ENCODE peak calls at places on chromosome 16, in six cellular contexts. Y is tibial nerve, D is testis, U is ovary, Z is transverse colon, L is adrenal gland. S is an unnamed sample.
A peak's percentile ranks its signal among the peaks of the same experiment; 100 is the strongest.

GRCh38 chr16:12763517-12763916 is 40.2 kb downstream of the CPPED1 start:
- DNase-seq in Y (no peak), D (no peak), U (no peak), Z (no peak), L (no peak), S (no peak)

GRCh38 chr16:11576427-11577289 is 10.1 kb downstream of the LITAF start:
- DNase-seq in Y (no peak), D (peak; percentile 25), U (peak; percentile 15), Z (no peak), L (no peak), S (no peak)

GRCh38 chr16:56389554-56389953 is 35.8 kb downstream of the AMFR start:
- DNase-seq in Y (no peak), D (no peak), U (no peak), Z (no peak), L (peak; percentile 66), S (no peak)

GRCh38 chr16:14193316-14193871 is 122.3 kb downstream of the MRTFB start:
- DNase-seq in Y (no peak), D (no peak), U (no peak), Z (peak; percentile 45), L (no peak), S (no peak)

GRCh38 chr16:66521951-66522771 is 27.8 kb downstream of the TK2 start:
- DNase-seq in Y (no peak), D (peak; percentile 36), U (no peak), Z (peak; percentile 84), L (peak; percentile 42), S (no peak)

GRCh38 chr16:72469932-72470331 is 298.0 kb upstream of the PMFBP1 start:
- DNase-seq in Y (no peak), D (no peak), U (no peak), Z (no peak), L (no peak), S (no peak)

GRCh38 chr16:11562411-11562810 is 24.3 kb downstream of the LITAF start:
- DNase-seq in Y (no peak), D (no peak), U (no peak), Z (no peak), L (no peak), S (peak; percentile 42)

GRCh38 chr16:87229230-87230192 is 87.7 kb downstream of the C16orf95 start:
- DNase-seq in Y (no peak), D (no peak), U (no peak), Z (no peak), L (no peak), S (no peak)

GRCh38 chr16:77974883-77975282 is 47.5 kb upstream of the CLEC3A start:
- DNase-seq in Y (no peak), D (peak; percentile 17), U (no peak), Z (no peak), L (no peak), S (no peak)

GRCh38 chr16:12260647-12261262 is 284.2 kb downstream of the SNX29 start:
- DNase-seq in Y (no peak), D (peak; percentile 25), U (peak; percentile 51), Z (no peak), L (no peak), S (no peak)

GRCh38 chr16:19330801-19331484 is 45.4 kb downstream of the CLEC19A start:
- DNase-seq in Y (no peak), D (no peak), U (no peak), Z (no peak), L (peak; percentile 89), S (peak; percentile 48)

GRCh38 chr16:70740919-70741778 is 55.3 kb upstream of the MTSS2 start:
- DNase-seq in Y (no peak), D (no peak), U (no peak), Z (no peak), L (no peak), S (no peak)

GRCh38 chr16:87076950-87077749 is 240.0 kb downstream of the C16orf95 start:
- DNase-seq in Y (no peak), D (no peak), U (no peak), Z (peak; percentile 67), L (peak; percentile 47), S (no peak)

GRCh38 chr16:14559809-14560227 is 70.2 kb downstream of the PARN start:
- DNase-seq in Y (no peak), D (no peak), U (no peak), Z (peak; percentile 50), L (peak; percentile 25), S (peak; percentile 65)

GRCh38 chr16:85975421-85976100 is 76.6 kb downstream of the IRF8 start:
- DNase-seq in Y (no peak), D (no peak), U (no peak), Z (peak; percentile 65), L (no peak), S (no peak)

GRCh38 chr16:85689285-85689949 is 663 bp upstream of the GINS2 start:
- DNase-seq in Y (no peak), D (no peak), U (no peak), Z (no peak), L (no peak), S (peak; percentile 34)

GRCh38 chr16:48408688-48409087 is 23.5 kb upstream of the SIAH1 start:
- DNase-seq in Y (no peak), D (peak; percentile 53), U (peak; percentile 26), Z (peak; percentile 54), L (peak; percentile 52), S (no peak)

GRCh38 chr16:57278494-57278893 is 6.0 kb downstream of the PLLP start:
- DNase-seq in Y (no peak), D (no peak), U (no peak), Z (no peak), L (no peak), S (no peak)

GRCh38 chr16:55660776-55661175 is 5.0 kb downstream of the SLC6A2 start:
- DNase-seq in Y (no peak), D (no peak), U (no peak), Z (no peak), L (no peak), S (no peak)

GRCh38 chr16:74635303-74635702 is 28.4 kb upstream of the GLG1 start:
- DNase-seq in Y (no peak), D (no peak), U (no peak), Z (no peak), L (no peak), S (no peak)

GRCh38 chr16:56732366-56732765 is 2.4 kb downstream of the NUP93 start:
- DNase-seq in Y (no peak), D (no peak), U (no peak), Z (no peak), L (no peak), S (no peak)

GRCh38 chr16:12538667-12539081 is 265.0 kb downstream of the CPPED1 start:
- DNase-seq in Y (no peak), D (no peak), U (no peak), Z (no peak), L (no peak), S (no peak)

GRCh38 chr16:56525154-56525720 is 5.4 kb upstream of the BBS2 start:
- DNase-seq in Y (no peak), D (no peak), U (no peak), Z (no peak), L (no peak), S (no peak)

GRCh38 chr16:26391833-26392232 is 674.9 kb upstream of the C16orf82 start:
- DNase-seq in Y (no peak), D (no peak), U (no peak), Z (no peak), L (no peak), S (no peak)

GRCh38 chr16:20611350-20611902 is 35.3 kb upstream of the ACSM2B start:
- DNase-seq in Y (no peak), D (no peak), U (no peak), Z (no peak), L (peak; percentile 21), S (no peak)

GRCh38 chr16:14289692-14290340 is 218.7 kb downstream of the MRTFB start:
- DNase-seq in Y (no peak), D (peak; percentile 47), U (no peak), Z (no peak), L (no peak), S (no peak)

GRCh38 chr16:12252616-12253015 is 276.1 kb downstream of the SNX29 start:
- DNase-seq in Y (no peak), D (no peak), U (no peak), Z (no peak), L (no peak), S (no peak)

GRCh38 chr16:88390760-88391496 is 8.2 kb downstream of the ZNF469 start:
- DNase-seq in Y (no peak), D (no peak), U (no peak), Z (peak; percentile 19), L (no peak), S (no peak)
- H3K27me3 ChIP-seq in Y (no peaks in the 10 kb centered on the region), D (no peaks in the 10 kb centered on the region), U (no peaks in the 10 kb centered on the region), Z (peaks cover 30% of the 10 kb centered on the region), L (no peaks in the 10 kb centered on the region), S (no peaks in the 10 kb centered on the region)

GRCh38 chr16:2239231-2239675 is 3.0 kb downstream of the DNASE1L2 start:
- DNase-seq in Y (no peak), D (no peak), U (no peak), Z (no peak), L (no peak), S (no peak)
- TF ChIP-seq POLR2A in Y (no peak), D (no peak), U (no peak), Z (no peak), L (no peak), S (no peak)

DNA sequence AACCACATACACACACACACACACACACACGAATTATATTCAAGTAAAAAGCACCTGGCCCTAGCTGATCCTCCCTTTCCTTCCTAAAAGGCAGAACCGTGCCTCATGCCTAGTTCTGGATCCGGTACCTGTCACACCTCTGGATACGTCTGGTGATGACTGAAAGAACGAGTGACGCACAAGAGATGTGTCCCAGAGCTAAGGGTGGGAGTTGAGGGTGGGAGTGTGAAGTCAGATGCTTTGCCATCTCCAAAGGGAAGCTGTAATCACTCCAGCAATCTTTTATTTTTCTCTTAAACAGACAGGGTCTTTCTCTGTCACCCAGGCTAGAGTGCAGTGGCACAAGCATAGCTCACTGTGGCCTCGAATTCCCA is 26.5 kb upstream of the GSG1L start:
- DNase-seq in Y (no peak), D (no peak), U (no peak), Z (no peak), L (no peak), S (no peak)
- H3K27me3 ChIP-seq in Y (no peaks in the 10 kb centered on the region), D (no peaks in the 10 kb centered on the region), U (no peaks in the 10 kb centered on the region), Z (no peaks in the 10 kb centered on the region), L (no peaks in the 10 kb centered on the region), S (no peaks in the 10 kb centered on the region)

GRCh38 chr16:53061701-53062159 is 6.9 kb downstream of the CHD9 start:
- DNase-seq in Y (no peak), D (no peak), U (no peak), Z (peak; percentile 84), L (no peak), S (no peak)
- TF ChIP-seq POLR2A in Y (no peak), D (no peak), U (no peak), Z (no peak), L (no peak), S (no peak)

GRCh38 chr16:54164789-54165173 is 121.8 kb downstream of the IRX3 start:
- DNase-seq in Y (no peak), D (no peak), U (no peak), Z (no peak), L (no peak), S (no peak)
- H3K27me3 ChIP-seq in Y (no peaks in the 10 kb centered on the region), D (no peaks in the 10 kb centered on the region), U (no peaks in the 10 kb centered on the region), Z (peaks cover 4% of the 10 kb centered on the region), L (no peaks in the 10 kb centered on the region), S (no peaks in the 10 kb centered on the region)

GRCh38 chr16:58628845-58629680 is 563 bp downstream of the CNOT1 start:
- DNase-seq in Y (peak; percentile 23), D (peak; percentile 79), U (peak; percentile 51), Z (peak; percentile 77), L (peak; percentile 68), S (peak; percentile 54)
- TF ChIP-seq POLR2A in Y (no peak), D (no peak), U (no peak), Z (no peak), L (no peak), S (no peak)

GRCh38 chr16:31367875-31368274 is 12.9 kb downstream of the ITGAX start:
- DNase-seq in Y (no peak), D (no peak), U (no peak), Z (no peak), L (no peak), S (no peak)
- H3K27me3 ChIP-seq in Y (no peaks in the 10 kb centered on the region), D (no peaks in the 10 kb centered on the region), U (no peaks in the 10 kb centered on the region), Z (no peaks in the 10 kb centered on the region), L (peaks cover 8% of the 10 kb centered on the region), S (no peaks in the 10 kb centered on the region)

S was measured in prostate gland.